ENCODE peak calls at places on chromosomes 5 and 9, in seven cellular contexts. One of them, this sample, is unnamed.

GRCh38 chr5:79259810-79260209 is 23.9 kb downstream of the JMY start:
- DNase-seq in NCI-H510A: no peak
- DNase-seq in ELR: no peak
- DNase-seq in ELF-1: no peak
- DNase-seq in CD4-positive, CD25-positive, alpha-beta regulatory T cell: no peak
- DNase-seq in SK-MEL-5: no peak
- DNase-seq in stimulated activated CD4-positive, alpha-beta T cell treated with anti-CD3 and anti-CD28 coated beads, Interleukin-12 subunit alpha, Interleukin-12 subunit beta, amount 100 ng/mL, for 24 hours: no peak
- DNase-seq in this sample: no peak

GRCh38 chr9:128341435-128341849 is 1.1 kb downstream of the SLC27A4 start:
- DNase-seq in SK-MEL-5: peak; percentile 84
- DNase-seq in NCI-H510A: peak; percentile 32
- DNase-seq in stimulated activated CD4-positive, alpha-beta T cell treated with anti-CD3 and anti-CD28 coated beads, Interleukin-12 subunit alpha, Interleukin-12 subunit beta, amount 100 ng/mL, for 24 hours: peak; percentile 21
- DNase-seq in ELF-1: peak; percentile 80
- DNase-seq in CD4-positive, CD25-positive, alpha-beta regulatory T cell: peak; percentile 46
- DNase-seq in ELR: peak; percentile 85
- DNase-seq in this sample: peak; percentile 78

GRCh38 chr5:67021522-67022316 is 174.9 kb downstream of the CD180 start:
- DNase-seq in stimulated activated CD4-positive, alpha-beta T cell treated with anti-CD3 and anti-CD28 coated beads, Interleukin-12 subunit alpha, Interleukin-12 subunit beta, amount 100 ng/mL, for 24 hours: no peak
- DNase-seq in CD4-positive, CD25-positive, alpha-beta regulatory T cell: no peak
- DNase-seq in ELR: no peak
- DNase-seq in NCI-H510A: no peak
- DNase-seq in ELF-1: no peak
- DNase-seq in SK-MEL-5: no peak
- DNase-seq in this sample: no peak

GRCh38 chr5:32506809-32507208 is 62.3 kb upstream of the ZFR start:
- DNase-seq in ELR: peak; percentile 84
- DNase-seq in CD4-positive, CD25-positive, alpha-beta regulatory T cell: no peak
- DNase-seq in NCI-H510A: no peak
- DNase-seq in SK-MEL-5: no peak
- DNase-seq in stimulated activated CD4-positive, alpha-beta T cell treated with anti-CD3 and anti-CD28 coated beads, Interleukin-12 subunit alpha, Interleukin-12 subunit beta, amount 100 ng/mL, for 24 hours: no peak
- DNase-seq in ELF-1: no peak
- DNase-seq in this sample: peak; percentile 95

GRCh38 chr5:122789461-122790171 is 14.7 kb downstream of the SNX2 start:
- DNase-seq in NCI-H510A: no peak
- DNase-seq in ELF-1: no peak
- DNase-seq in ELR: no peak
- DNase-seq in CD4-positive, CD25-positive, alpha-beta regulatory T cell: no peak
- DNase-seq in SK-MEL-5: no peak
- DNase-seq in stimulated activated CD4-positive, alpha-beta T cell treated with anti-CD3 and anti-CD28 coated beads, Interleukin-12 subunit alpha, Interleukin-12 subunit beta, amount 100 ng/mL, for 24 hours: no peak
- DNase-seq in this sample: no peak

GRCh38 chr9:130437011-130437784 is 7.6 kb upstream of the ASS1 start:
- DNase-seq in NCI-H510A: no peak
- DNase-seq in ELR: no peak
- DNase-seq in SK-MEL-5: no peak
- DNase-seq in CD4-positive, CD25-positive, alpha-beta regulatory T cell: no peak
- DNase-seq in ELF-1: no peak
- DNase-seq in stimulated activated CD4-positive, alpha-beta T cell treated with anti-CD3 and anti-CD28 coated beads, Interleukin-12 subunit alpha, Interleukin-12 subunit beta, amount 100 ng/mL, for 24 hours: no peak
- DNase-seq in this sample: no peak

GRCh38 chr5:124410539-124410938 is 335.9 kb downstream of the ZNF608 start:
- DNase-seq in CD4-positive, CD25-positive, alpha-beta regulatory T cell: no peak
- DNase-seq in stimulated activated CD4-positive, alpha-beta T cell treated with anti-CD3 and anti-CD28 coated beads, Interleukin-12 subunit alpha, Interleukin-12 subunit beta, amount 100 ng/mL, for 24 hours: no peak
- DNase-seq in ELF-1: no peak
- DNase-seq in ELR: no peak
- DNase-seq in NCI-H510A: no peak
- DNase-seq in SK-MEL-5: no peak
- DNase-seq in this sample: no peak

GRCh38 chr9:135519179-135519971 is 1.9 kb upstream of the LCN1 start:
- DNase-seq in ELR: no peak
- DNase-seq in CD4-positive, CD25-positive, alpha-beta regulatory T cell: no peak
- DNase-seq in stimulated activated CD4-positive, alpha-beta T cell treated with anti-CD3 and anti-CD28 coated beads, Interleukin-12 subunit alpha, Interleukin-12 subunit beta, amount 100 ng/mL, for 24 hours: no peak
- DNase-seq in SK-MEL-5: no peak
- DNase-seq in ELF-1: no peak
- DNase-seq in NCI-H510A: no peak
- DNase-seq in this sample: no peak

GRCh38 chr9:131178382-131178781 is 53.0 kb downstream of the NUP214 start:
- DNase-seq in ELF-1: peak; percentile 88
- DNase-seq in CD4-positive, CD25-positive, alpha-beta regulatory T cell: peak; percentile 57
- DNase-seq in stimulated activated CD4-positive, alpha-beta T cell treated with anti-CD3 and anti-CD28 coated beads, Interleukin-12 subunit alpha, Interleukin-12 subunit beta, amount 100 ng/mL, for 24 hours: peak; percentile 43
- DNase-seq in NCI-H510A: no peak
- DNase-seq in SK-MEL-5: peak; percentile 81
- DNase-seq in ELR: peak; percentile 84
- DNase-seq in this sample: peak; percentile 51

GRCh38 chr5:119578937-119579336 is 50.4 kb upstream of the FAM170A start:
- DNase-seq in NCI-H510A: no peak
- DNase-seq in stimulated activated CD4-positive, alpha-beta T cell treated with anti-CD3 and anti-CD28 coated beads, Interleukin-12 subunit alpha, Interleukin-12 subunit beta, amount 100 ng/mL, for 24 hours: no peak
- DNase-seq in ELF-1: peak; percentile 60
- DNase-seq in CD4-positive, CD25-positive, alpha-beta regulatory T cell: no peak
- DNase-seq in SK-MEL-5: peak; percentile 88
- DNase-seq in ELR: peak; percentile 66
- DNase-seq in this sample: peak; percentile 55

GRCh38 chr9:113621309-113621791 is 157.8 kb downstream of the RGS3 start:
- DNase-seq in CD4-positive, CD25-positive, alpha-beta regulatory T cell: no peak
- DNase-seq in NCI-H510A: no peak
- DNase-seq in SK-MEL-5: no peak
- DNase-seq in ELF-1: peak; percentile 79
- DNase-seq in stimulated activated CD4-positive, alpha-beta T cell treated with anti-CD3 and anti-CD28 coated beads, Interleukin-12 subunit alpha, Interleukin-12 subunit beta, amount 100 ng/mL, for 24 hours: no peak
- DNase-seq in ELR: peak; percentile 97
- DNase-seq in this sample: no peak

GRCh38 chr5:132821791-132822190 is 8.7 kb downstream of the SHROOM1 start:
- DNase-seq in ELF-1: no peak
- DNase-seq in ELR: peak; percentile 46
- DNase-seq in NCI-H510A: no peak
- DNase-seq in SK-MEL-5: peak; percentile 36
- DNase-seq in CD4-positive, CD25-positive, alpha-beta regulatory T cell: no peak
- DNase-seq in stimulated activated CD4-positive, alpha-beta T cell treated with anti-CD3 and anti-CD28 coated beads, Interleukin-12 subunit alpha, Interleukin-12 subunit beta, amount 100 ng/mL, for 24 hours: no peak
- DNase-seq in this sample: no peak

GRCh38 chr9:14723301-14723700 is 768 bp upstream of the CER1 start:
- DNase-seq in SK-MEL-5: no peak
- DNase-seq in CD4-positive, CD25-positive, alpha-beta regulatory T cell: no peak
- DNase-seq in ELR: no peak
- DNase-seq in ELF-1: no peak
- DNase-seq in NCI-H510A: no peak
- DNase-seq in stimulated activated CD4-positive, alpha-beta T cell treated with anti-CD3 and anti-CD28 coated beads, Interleukin-12 subunit alpha, Interleukin-12 subunit beta, amount 100 ng/mL, for 24 hours: no peak
- DNase-seq in this sample: no peak

GRCh38 chr5:139640432-139641115 is 7.6 kb upstream of the CXXC5 start:
- DNase-seq in NCI-H510A: no peak
- DNase-seq in SK-MEL-5: no peak
- DNase-seq in CD4-positive, CD25-positive, alpha-beta regulatory T cell: no peak
- DNase-seq in ELF-1: peak; percentile 45
- DNase-seq in ELR: no peak
- DNase-seq in stimulated activated CD4-positive, alpha-beta T cell treated with anti-CD3 and anti-CD28 coated beads, Interleukin-12 subunit alpha, Interleukin-12 subunit beta, amount 100 ng/mL, for 24 hours: no peak
- DNase-seq in this sample: no peak

GRCh38 chr5:56481998-56482698 is 249.0 kb upstream of the ANKRD55 start:
- DNase-seq in ELR: no peak
- DNase-seq in NCI-H510A: no peak
- DNase-seq in stimulated activated CD4-positive, alpha-beta T cell treated with anti-CD3 and anti-CD28 coated beads, Interleukin-12 subunit alpha, Interleukin-12 subunit beta, amount 100 ng/mL, for 24 hours: no peak
- DNase-seq in ELF-1: no peak
- DNase-seq in SK-MEL-5: no peak
- DNase-seq in CD4-positive, CD25-positive, alpha-beta regulatory T cell: no peak
- DNase-seq in this sample: no peak

GRCh38 chr9:106717686-106718085 is 145.3 kb upstream of the ZNF462 start:
- DNase-seq in stimulated activated CD4-positive, alpha-beta T cell treated with anti-CD3 and anti-CD28 coated beads, Interleukin-12 subunit alpha, Interleukin-12 subunit beta, amount 100 ng/mL, for 24 hours: no peak
- DNase-seq in CD4-positive, CD25-positive, alpha-beta regulatory T cell: no peak
- DNase-seq in ELR: peak; percentile 71
- DNase-seq in SK-MEL-5: no peak
- DNase-seq in ELF-1: no peak
- DNase-seq in NCI-H510A: no peak
- DNase-seq in this sample: peak; percentile 78

GRCh38 chr9:137802521-137803243 is 74.9 kb upstream of the CACNA1B start:
- DNase-seq in SK-MEL-5: no peak
- DNase-seq in NCI-H510A: no peak
- DNase-seq in ELF-1: no peak
- DNase-seq in CD4-positive, CD25-positive, alpha-beta regulatory T cell: no peak
- DNase-seq in ELR: no peak
- DNase-seq in stimulated activated CD4-positive, alpha-beta T cell treated with anti-CD3 and anti-CD28 coated beads, Interleukin-12 subunit alpha, Interleukin-12 subunit beta, amount 100 ng/mL, for 24 hours: no peak
- DNase-seq in this sample: no peak

GRCh38 chr5:152912924-152913323 is 507.8 kb upstream of the NMUR2 start:
- DNase-seq in ELR: no peak
- DNase-seq in SK-MEL-5: no peak
- DNase-seq in NCI-H510A: no peak
- DNase-seq in CD4-positive, CD25-positive, alpha-beta regulatory T cell: no peak
- DNase-seq in ELF-1: no peak
- DNase-seq in stimulated activated CD4-positive, alpha-beta T cell treated with anti-CD3 and anti-CD28 coated beads, Interleukin-12 subunit alpha, Interleukin-12 subunit beta, amount 100 ng/mL, for 24 hours: no peak
- DNase-seq in this sample: no peak

GRCh38 chr9:20189871-20190270 is 401.0 kb upstream of the SLC24A2 start:
- DNase-seq in ELF-1: peak; percentile 82
- DNase-seq in SK-MEL-5: no peak
- DNase-seq in ELR: no peak
- DNase-seq in NCI-H510A: no peak
- DNase-seq in CD4-positive, CD25-positive, alpha-beta regulatory T cell: no peak
- DNase-seq in stimulated activated CD4-positive, alpha-beta T cell treated with anti-CD3 and anti-CD28 coated beads, Interleukin-12 subunit alpha, Interleukin-12 subunit beta, amount 100 ng/mL, for 24 hours: no peak
- DNase-seq in this sample: no peak

GRCh38 chr5:69024241-69024651 is 69.6 kb upstream of the SLC30A5 start:
- DNase-seq in SK-MEL-5: peak; percentile 76
- DNase-seq in stimulated activated CD4-positive, alpha-beta T cell treated with anti-CD3 and anti-CD28 coated beads, Interleukin-12 subunit alpha, Interleukin-12 subunit beta, amount 100 ng/mL, for 24 hours: no peak
- DNase-seq in ELF-1: peak; percentile 43
- DNase-seq in ELR: peak; percentile 64
- DNase-seq in CD4-positive, CD25-positive, alpha-beta regulatory T cell: no peak
- DNase-seq in NCI-H510A: no peak
- DNase-seq in this sample: peak; percentile 64

GRCh38 chr9:124017929-124018730 is 6.6 kb downstream of the LHX2 start:
- DNase-seq in SK-MEL-5: no peak
- DNase-seq in NCI-H510A: no peak
- DNase-seq in CD4-positive, CD25-positive, alpha-beta regulatory T cell: no peak
- DNase-seq in stimulated activated CD4-positive, alpha-beta T cell treated with anti-CD3 and anti-CD28 coated beads, Interleukin-12 subunit alpha, Interleukin-12 subunit beta, amount 100 ng/mL, for 24 hours: no peak
- DNase-seq in ELR: no peak
- DNase-seq in ELF-1: no peak
- DNase-seq in this sample: no peak

GRCh38 chr5:149455889-149456409 is 76.9 kb upstream of the IL17B start:
- DNase-seq in stimulated activated CD4-positive, alpha-beta T cell treated with anti-CD3 and anti-CD28 coated beads, Interleukin-12 subunit alpha, Interleukin-12 subunit beta, amount 100 ng/mL, for 24 hours: no peak
- DNase-seq in ELR: peak; percentile 88
- DNase-seq in CD4-positive, CD25-positive, alpha-beta regulatory T cell: no peak
- DNase-seq in ELF-1: peak; percentile 77
- DNase-seq in SK-MEL-5: peak; percentile 70
- DNase-seq in NCI-H510A: peak; percentile 42
- DNase-seq in this sample: peak; percentile 78

GRCh38 chr9:125971050-125971449 is 223.9 kb downstream of the PBX3 start:
- DNase-seq in ELF-1: peak; percentile 19
- DNase-seq in ELR: no peak
- DNase-seq in NCI-H510A: no peak
- DNase-seq in CD4-positive, CD25-positive, alpha-beta regulatory T cell: no peak
- DNase-seq in SK-MEL-5: no peak
- DNase-seq in stimulated activated CD4-positive, alpha-beta T cell treated with anti-CD3 and anti-CD28 coated beads, Interleukin-12 subunit alpha, Interleukin-12 subunit beta, amount 100 ng/mL, for 24 hours: no peak
- DNase-seq in this sample: no peak

GRCh38 chr9:127754099-127754760 is 19.1 kb upstream of the TOR2A start:
- DNase-seq in SK-MEL-5: peak; percentile 28
- DNase-seq in ELF-1: no peak
- DNase-seq in NCI-H510A: peak; percentile 57
- DNase-seq in ELR: peak; percentile 42
- DNase-seq in CD4-positive, CD25-positive, alpha-beta regulatory T cell: no peak
- DNase-seq in stimulated activated CD4-positive, alpha-beta T cell treated with anti-CD3 and anti-CD28 coated beads, Interleukin-12 subunit alpha, Interleukin-12 subunit beta, amount 100 ng/mL, for 24 hours: no peak
- DNase-seq in this sample: no peak

GRCh38 chr9:125987420-125987819 is 240.2 kb downstream of the PBX3 start:
- DNase-seq in CD4-positive, CD25-positive, alpha-beta regulatory T cell: no peak
- DNase-seq in SK-MEL-5: no peak
- DNase-seq in stimulated activated CD4-positive, alpha-beta T cell treated with anti-CD3 and anti-CD28 coated beads, Interleukin-12 subunit alpha, Interleukin-12 subunit beta, amount 100 ng/mL, for 24 hours: no peak
- DNase-seq in ELR: no peak
- DNase-seq in NCI-H510A: no peak
- DNase-seq in ELF-1: no peak
- DNase-seq in this sample: no peak

GRCh38 chr9:130264414-130265350 is 878 bp upstream of the HMCN2 start:
- DNase-seq in SK-MEL-5: no peak
- DNase-seq in stimulated activated CD4-positive, alpha-beta T cell treated with anti-CD3 and anti-CD28 coated beads, Interleukin-12 subunit alpha, Interleukin-12 subunit beta, amount 100 ng/mL, for 24 hours: no peak
- DNase-seq in NCI-H510A: no peak
- DNase-seq in ELF-1: no peak
- DNase-seq in CD4-positive, CD25-positive, alpha-beta regulatory T cell: no peak
- DNase-seq in ELR: no peak
- DNase-seq in this sample: no peak

GRCh38 chr5:1769752-1770442 is 29.7 kb downstream of the MRPL36 start:
- DNase-seq in SK-MEL-5: no peak
- DNase-seq in ELF-1: no peak
- DNase-seq in NCI-H510A: no peak
- DNase-seq in ELR: no peak
- DNase-seq in stimulated activated CD4-positive, alpha-beta T cell treated with anti-CD3 and anti-CD28 coated beads, Interleukin-12 subunit alpha, Interleukin-12 subunit beta, amount 100 ng/mL, for 24 hours: no peak
- DNase-seq in CD4-positive, CD25-positive, alpha-beta regulatory T cell: no peak
- DNase-seq in this sample: no peak

GRCh38 chr5:141876628-141877477 is 1.4 kb downstream of the PCDH1 start:
- DNase-seq in NCI-H510A: no peak
- DNase-seq in CD4-positive, CD25-positive, alpha-beta regulatory T cell: no peak
- DNase-seq in ELF-1: peak; percentile 66
- DNase-seq in SK-MEL-5: no peak
- DNase-seq in stimulated activated CD4-positive, alpha-beta T cell treated with anti-CD3 and anti-CD28 coated beads, Interleukin-12 subunit alpha, Interleukin-12 subunit beta, amount 100 ng/mL, for 24 hours: no peak
- DNase-seq in ELR: no peak
- DNase-seq in this sample: peak; percentile 50

GRCh38 chr9:118529210-118529609 is 825.0 kb downstream of the TLR4 start:
- DNase-seq in NCI-H510A: no peak
- DNase-seq in SK-MEL-5: no peak
- DNase-seq in ELR: peak; percentile 41
- DNase-seq in ELF-1: no peak
- DNase-seq in CD4-positive, CD25-positive, alpha-beta regulatory T cell: no peak
- DNase-seq in stimulated activated CD4-positive, alpha-beta T cell treated with anti-CD3 and anti-CD28 coated beads, Interleukin-12 subunit alpha, Interleukin-12 subunit beta, amount 100 ng/mL, for 24 hours: no peak
- DNase-seq in this sample: no peak

GRCh38 chr5:124948062-124948753 is 201.8 kb upstream of the ZNF608 start:
- DNase-seq in ELR: no peak
- DNase-seq in CD4-positive, CD25-positive, alpha-beta regulatory T cell: no peak
- DNase-seq in NCI-H510A: no peak
- DNase-seq in ELF-1: no peak
- DNase-seq in stimulated activated CD4-positive, alpha-beta T cell treated with anti-CD3 and anti-CD28 coated beads, Interleukin-12 subunit alpha, Interleukin-12 subunit beta, amount 100 ng/mL, for 24 hours: no peak
- DNase-seq in SK-MEL-5: no peak
- DNase-seq in this sample: peak; percentile 60

GRCh38 chr9:96116275-96117051 is 185.5 kb downstream of the HSD17B3 start:
- DNase-seq in ELF-1: no peak
- DNase-seq in ELR: no peak
- DNase-seq in stimulated activated CD4-positive, alpha-beta T cell treated with anti-CD3 and anti-CD28 coated beads, Interleukin-12 subunit alpha, Interleukin-12 subunit beta, amount 100 ng/mL, for 24 hours: no peak
- DNase-seq in NCI-H510A: no peak
- DNase-seq in SK-MEL-5: peak; percentile 36
- DNase-seq in CD4-positive, CD25-positive, alpha-beta regulatory T cell: no peak
- DNase-seq in this sample: no peak